ENCODE peak calls at places on chromosomes 13 and 19, in eight cellular contexts. One of them, this sample, is unnamed.

GRCh38 chr13:28611654-28612131 is 47.2 kb upstream of the POMP start:
- DNase-seq in GM12878: no peak
- DNase-seq in GM12891: no peak
- DNase-seq in breast epithelium: no peak
- DNase-seq in suprapubic skin: no peak
- DNase-seq in GM12892: no peak
- DNase-seq in transverse colon: no peak
- DNase-seq in endothelial cell of umbilical vein: peak
- DNase-seq in this sample: no peak

GRCh38 chr19:1746401-1747284 is 6.7 kb upstream of the ONECUT3 start:
- DNase-seq in GM12878: no peak
- DNase-seq in GM12891: no peak
- DNase-seq in breast epithelium: no peak
- DNase-seq in suprapubic skin: no peak
- DNase-seq in GM12892: no peak
- DNase-seq in transverse colon: no peak
- DNase-seq in endothelial cell of umbilical vein: no peak
- DNase-seq in this sample: no peak

GRCh38 chr19:7562646-7563393 is 27.3 kb downstream of the PNPLA6 start:
- DNase-seq in GM12878: no peak
- DNase-seq in GM12891: no peak
- DNase-seq in breast epithelium: no peak
- DNase-seq in suprapubic skin: no peak
- DNase-seq in GM12892: no peak
- DNase-seq in transverse colon: no peak
- DNase-seq in endothelial cell of umbilical vein: no peak
- DNase-seq in this sample: no peak

GRCh38 chr13:80979035-80979641 is 638.2 kb upstream of the SPRY2 start:
- DNase-seq in GM12878: peak
- DNase-seq in GM12891: peak
- DNase-seq in breast epithelium: no peak
- DNase-seq in suprapubic skin: no peak
- DNase-seq in GM12892: no peak
- DNase-seq in transverse colon: peak
- DNase-seq in endothelial cell of umbilical vein: peak
- DNase-seq in this sample: no peak

GRCh38 chr13:52159159-52159982 is at the start of gene NEK3:
- DNase-seq in GM12878: no peak
- DNase-seq in GM12891: peak
- DNase-seq in breast epithelium: peak
- DNase-seq in suprapubic skin: peak
- DNase-seq in GM12892: peak
- DNase-seq in transverse colon: peak
- DNase-seq in endothelial cell of umbilical vein: peak
- DNase-seq in this sample: peak

GRCh38 chr13:113110852-113111315 is 5.3 kb downstream of the F7 start:
- DNase-seq in GM12878: no peak
- DNase-seq in GM12891: no peak
- DNase-seq in breast epithelium: peak
- DNase-seq in suprapubic skin: peak
- DNase-seq in GM12892: no peak
- DNase-seq in transverse colon: peak
- DNase-seq in endothelial cell of umbilical vein: no peak
- DNase-seq in this sample: no peak

GRCh38 chr13:114090476-114090875 is 41.9 kb downstream of the RASA3 start:
- DNase-seq in GM12878: no peak
- DNase-seq in GM12891: no peak
- DNase-seq in breast epithelium: peak
- DNase-seq in suprapubic skin: no peak
- DNase-seq in GM12892: no peak
- DNase-seq in transverse colon: peak
- DNase-seq in endothelial cell of umbilical vein: no peak
- DNase-seq in this sample: no peak

GRCh38 chr19:35040826-35041547 is 534 bp upstream of the HPN start:
- DNase-seq in GM12878: no peak
- DNase-seq in GM12891: no peak
- DNase-seq in breast epithelium: peak
- DNase-seq in suprapubic skin: peak
- DNase-seq in GM12892: no peak
- DNase-seq in transverse colon: peak
- DNase-seq in endothelial cell of umbilical vein: peak
- DNase-seq in this sample: peak

GRCh38 chr13:47081246-47081645 is 184.4 kb upstream of the HTR2A start:
- DNase-seq in GM12878: no peak
- DNase-seq in GM12891: no peak
- DNase-seq in breast epithelium: no peak
- DNase-seq in suprapubic skin: no peak
- DNase-seq in GM12892: no peak
- DNase-seq in transverse colon: no peak
- DNase-seq in endothelial cell of umbilical vein: no peak
- DNase-seq in this sample: no peak

GRCh38 chr13:80265348-80265747 is 75.6 kb downstream of the SPRY2 start:
- DNase-seq in GM12878: no peak
- DNase-seq in GM12891: no peak
- DNase-seq in breast epithelium: no peak
- DNase-seq in suprapubic skin: no peak
- DNase-seq in GM12892: no peak
- DNase-seq in transverse colon: no peak
- DNase-seq in endothelial cell of umbilical vein: no peak
- DNase-seq in this sample: no peak

GRCh38 chr13:85261757-85262346 is 537.4 kb downstream of the SLITRK6 start:
- DNase-seq in GM12878: no peak
- DNase-seq in GM12891: no peak
- DNase-seq in breast epithelium: no peak
- DNase-seq in suprapubic skin: no peak
- DNase-seq in GM12892: no peak
- DNase-seq in transverse colon: no peak
- DNase-seq in endothelial cell of umbilical vein: peak
- DNase-seq in this sample: no peak

GRCh38 chr13:43279696-43280095 is 256.3 kb downstream of the DNAJC15 start:
- DNase-seq in GM12878: no peak
- DNase-seq in GM12891: no peak
- DNase-seq in breast epithelium: no peak
- DNase-seq in suprapubic skin: no peak
- DNase-seq in GM12892: no peak
- DNase-seq in transverse colon: no peak
- DNase-seq in endothelial cell of umbilical vein: no peak
- DNase-seq in this sample: no peak

GRCh38 chr13:106133025-106133424 is 402.4 kb downstream of the EFNB2 start:
- DNase-seq in GM12878: no peak
- DNase-seq in GM12891: no peak
- DNase-seq in breast epithelium: no peak
- DNase-seq in suprapubic skin: no peak
- DNase-seq in GM12892: no peak
- DNase-seq in transverse colon: no peak
- DNase-seq in endothelial cell of umbilical vein: peak
- DNase-seq in this sample: no peak

GRCh38 chr13:20901668-20902437 is 693 bp downstream of the XPO4 start:
- DNase-seq in GM12878: no peak
- DNase-seq in GM12891: peak
- DNase-seq in breast epithelium: no peak
- DNase-seq in suprapubic skin: no peak
- DNase-seq in GM12892: peak
- DNase-seq in transverse colon: peak
- DNase-seq in endothelial cell of umbilical vein: peak
- DNase-seq in this sample: peak

GRCh38 chr13:105033999-105034398 is 1501.5 kb downstream of the EFNB2 start:
- DNase-seq in GM12878: no peak
- DNase-seq in GM12891: no peak
- DNase-seq in breast epithelium: no peak
- DNase-seq in suprapubic skin: no peak
- DNase-seq in GM12892: no peak
- DNase-seq in transverse colon: no peak
- DNase-seq in endothelial cell of umbilical vein: no peak
- DNase-seq in this sample: no peak

GRCh38 chr19:33434886-33435705 is 61.6 kb downstream of the CEBPG start:
- DNase-seq in GM12878: no peak
- DNase-seq in GM12891: no peak
- DNase-seq in breast epithelium: no peak
- DNase-seq in suprapubic skin: no peak
- DNase-seq in GM12892: no peak
- DNase-seq in transverse colon: no peak
- DNase-seq in endothelial cell of umbilical vein: no peak
- DNase-seq in this sample: peak

GRCh38 chr19:3593156-3593555 is 7.9 kb downstream of the GIPC3 start:
- DNase-seq in GM12878: no peak
- DNase-seq in GM12891: no peak
- DNase-seq in breast epithelium: no peak
- DNase-seq in suprapubic skin: no peak
- DNase-seq in GM12892: no peak
- DNase-seq in transverse colon: no peak
- DNase-seq in endothelial cell of umbilical vein: no peak
- DNase-seq in this sample: no peak

GRCh38 chr19:729564-730381 is 21.0 kb downstream of the PALM start:
- DNase-seq in GM12878: no peak
- DNase-seq in GM12891: no peak
- DNase-seq in breast epithelium: no peak
- DNase-seq in suprapubic skin: no peak
- DNase-seq in GM12892: no peak
- DNase-seq in transverse colon: no peak
- DNase-seq in endothelial cell of umbilical vein: no peak
- DNase-seq in this sample: no peak

GRCh38 chr19:36497001-36497400 is 7.6 kb upstream of the ZNF566 start:
- DNase-seq in GM12878: no peak
- DNase-seq in GM12891: no peak
- DNase-seq in breast epithelium: no peak
- DNase-seq in suprapubic skin: no peak
- DNase-seq in GM12892: no peak
- DNase-seq in transverse colon: no peak
- DNase-seq in endothelial cell of umbilical vein: no peak
- DNase-seq in this sample: no peak

GRCh38 chr19:15248648-15249559 is 16.7 kb upstream of the EPHX3 start:
- DNase-seq in GM12878: no peak
- DNase-seq in GM12891: no peak
- DNase-seq in breast epithelium: no peak
- DNase-seq in suprapubic skin: peak
- DNase-seq in GM12892: no peak
- DNase-seq in transverse colon: peak
- DNase-seq in endothelial cell of umbilical vein: peak
- DNase-seq in this sample: no peak

GRCh38 chr19:56671613-56671994 is at the start of gene ZNF835:
- DNase-seq in GM12878: no peak
- DNase-seq in GM12891: peak
- DNase-seq in breast epithelium: peak
- DNase-seq in suprapubic skin: peak
- DNase-seq in GM12892: no peak
- DNase-seq in transverse colon: peak
- DNase-seq in endothelial cell of umbilical vein: no peak
- DNase-seq in this sample: peak

GRCh38 chr19:8518536-8518935 is 4.6 kb upstream of the ZNF414 start:
- DNase-seq in GM12878: no peak
- DNase-seq in GM12891: no peak
- DNase-seq in breast epithelium: no peak
- DNase-seq in suprapubic skin: no peak
- DNase-seq in GM12892: no peak
- DNase-seq in transverse colon: no peak
- DNase-seq in endothelial cell of umbilical vein: no peak
- DNase-seq in this sample: no peak

GRCh38 chr19:29812080-29812880 is 489 bp downstream of the CCNE1 start:
- DNase-seq in GM12878: no peak
- DNase-seq in GM12891: no peak
- DNase-seq in breast epithelium: no peak
- DNase-seq in suprapubic skin: no peak
- DNase-seq in GM12892: no peak
- DNase-seq in transverse colon: peak
- DNase-seq in endothelial cell of umbilical vein: no peak
- DNase-seq in this sample: peak

GRCh38 chr13:95226932-95227718 is 74.1 kb downstream of the ABCC4 start:
- DNase-seq in GM12878: peak
- DNase-seq in GM12891: no peak
- DNase-seq in breast epithelium: no peak
- DNase-seq in suprapubic skin: no peak
- DNase-seq in GM12892: no peak
- DNase-seq in transverse colon: no peak
- DNase-seq in endothelial cell of umbilical vein: peak
- DNase-seq in this sample: no peak

GRCh38 chr19:8304841-8305621 is 3.1 kb downstream of the CD320 start:
- DNase-seq in GM12878: no peak
- DNase-seq in GM12891: no peak
- DNase-seq in breast epithelium: peak
- DNase-seq in suprapubic skin: peak
- DNase-seq in GM12892: no peak
- DNase-seq in transverse colon: peak
- DNase-seq in endothelial cell of umbilical vein: no peak
- DNase-seq in this sample: peak

GRCh38 chr19:16417660-16418596 is 53.8 kb downstream of the EPS15L1 start:
- DNase-seq in GM12878: no peak
- DNase-seq in GM12891: peak
- DNase-seq in breast epithelium: peak
- DNase-seq in suprapubic skin: peak
- DNase-seq in GM12892: peak
- DNase-seq in transverse colon: peak
- DNase-seq in endothelial cell of umbilical vein: peak
- DNase-seq in this sample: peak

GRCh38 chr19:16463991-16464575 is 7.7 kb downstream of the EPS15L1 start:
- DNase-seq in GM12878: no peak
- DNase-seq in GM12891: no peak
- DNase-seq in breast epithelium: no peak
- DNase-seq in suprapubic skin: no peak
- DNase-seq in GM12892: no peak
- DNase-seq in transverse colon: no peak
- DNase-seq in endothelial cell of umbilical vein: no peak
- DNase-seq in this sample: no peak

GRCh38 chr19:18433039-18433691 is 4.8 kb downstream of the ISYNA1 start:
- DNase-seq in GM12878: no peak
- DNase-seq in GM12891: no peak
- DNase-seq in breast epithelium: no peak
- DNase-seq in suprapubic skin: no peak
- DNase-seq in GM12892: peak
- DNase-seq in transverse colon: no peak
- DNase-seq in endothelial cell of umbilical vein: no peak
- DNase-seq in this sample: peak
- TF ChIP-seq POLR2A in GM12878: peak
- TF ChIP-seq POLR2A in GM12891: no peak
- TF ChIP-seq POLR2A in breast epithelium: no peak
- TF ChIP-seq POLR2A in suprapubic skin: no peak
- TF ChIP-seq POLR2A in GM12892: peak
- TF ChIP-seq POLR2A in transverse colon: no peak
- TF ChIP-seq POLR2A in endothelial cell of umbilical vein: no peak
- TF ChIP-seq POLR2A in this sample: no peak

GRCh38 chr13:33158271-33158670 is 127.3 kb downstream of the STARD13 start:
- DNase-seq in GM12878: no peak
- DNase-seq in GM12891: no peak
- DNase-seq in breast epithelium: no peak
- DNase-seq in suprapubic skin: no peak
- DNase-seq in GM12892: no peak
- DNase-seq in transverse colon: no peak
- DNase-seq in endothelial cell of umbilical vein: no peak
- DNase-seq in this sample: no peak
- TF ChIP-seq POLR2AphosphoS5 in GM12878: no peak
- TF ChIP-seq POLR2AphosphoS5 in GM12891: no peak
- TF ChIP-seq POLR2AphosphoS5 in breast epithelium: no peak
- TF ChIP-seq POLR2AphosphoS5 in suprapubic skin: no peak
- TF ChIP-seq POLR2AphosphoS5 in GM12892: no peak
- TF ChIP-seq POLR2AphosphoS5 in transverse colon: no peak
- TF ChIP-seq POLR2AphosphoS5 in endothelial cell of umbilical vein: no peak
- TF ChIP-seq POLR2AphosphoS5 in this sample: no peak

GRCh38 chr19:42497492-42498226 is 30.6 kb downstream of the CEACAM1 start:
- DNase-seq in GM12878: peak
- DNase-seq in GM12891: no peak
- DNase-seq in breast epithelium: no peak
- DNase-seq in suprapubic skin: no peak
- DNase-seq in GM12892: no peak
- DNase-seq in transverse colon: peak
- DNase-seq in endothelial cell of umbilical vein: no peak
- DNase-seq in this sample: no peak
- TF ChIP-seq POLR2A in GM12878: no peak
- TF ChIP-seq POLR2A in GM12891: no peak
- TF ChIP-seq POLR2A in breast epithelium: no peak
- TF ChIP-seq POLR2A in suprapubic skin: no peak
- TF ChIP-seq POLR2A in GM12892: no peak
- TF ChIP-seq POLR2A in transverse colon: peak
- TF ChIP-seq POLR2A in endothelial cell of umbilical vein: no peak
- TF ChIP-seq POLR2A in this sample: no peak

GRCh38 chr13:107625648-107626047 is 589.7 kb downstream of the LIG4 start:
- DNase-seq in GM12878: no peak
- DNase-seq in GM12891: no peak
- DNase-seq in breast epithelium: no peak
- DNase-seq in suprapubic skin: no peak
- DNase-seq in GM12892: no peak
- DNase-seq in transverse colon: no peak
- DNase-seq in endothelial cell of umbilical vein: no peak
- DNase-seq in this sample: no peak
- TF ChIP-seq POLR2AphosphoS5 in GM12878: no peak
- TF ChIP-seq POLR2AphosphoS5 in GM12891: no peak
- TF ChIP-seq POLR2AphosphoS5 in breast epithelium: no peak
- TF ChIP-seq POLR2AphosphoS5 in suprapubic skin: no peak
- TF ChIP-seq POLR2AphosphoS5 in GM12892: no peak
- TF ChIP-seq POLR2AphosphoS5 in transverse colon: no peak
- TF ChIP-seq POLR2AphosphoS5 in endothelial cell of umbilical vein: no peak
- TF ChIP-seq POLR2AphosphoS5 in this sample: no peak